ENCODE peak calls at places on chromosomes 2 and 18, in nine cellular contexts. One of them, this sample, is unnamed.

GRCh38 chr18:59865241-59865986 is 34.4 kb upstream of the PMAIP1 start:
- DNase-seq in naive thymus-derived CD4-positive, alpha-beta T cell: no peak
- DNase-seq in right lobe of liver: no peak
- DNase-seq in CD8-positive, alpha-beta T cell: no peak
- DNase-seq in right cardiac atrium: no peak
- DNase-seq in upper lobe of left lung: no peak
- DNase-seq in OCI-LY7: no peak
- DNase-seq in IMR-90: no peak
- DNase-seq in cardiac muscle cell: no peak
- DNase-seq in this sample: no peak

GRCh38 chr2:36586672-36587071 is 11.3 kb downstream of the FEZ2 start:
- DNase-seq in OCI-LY7: no peak
- DNase-seq in IMR-90: no peak
- DNase-seq in right cardiac atrium: no peak
- DNase-seq in naive thymus-derived CD4-positive, alpha-beta T cell: no peak
- DNase-seq in right lobe of liver: no peak
- DNase-seq in cardiac muscle cell: no peak
- DNase-seq in upper lobe of left lung: no peak
- DNase-seq in CD8-positive, alpha-beta T cell: no peak
- DNase-seq in this sample: no peak

GRCh38 chr2:3611611-3612010 is 16.7 kb downstream of the COLEC11 start:
- DNase-seq in naive thymus-derived CD4-positive, alpha-beta T cell: no peak
- DNase-seq in cardiac muscle cell: no peak
- DNase-seq in right cardiac atrium: no peak
- DNase-seq in IMR-90: no peak
- DNase-seq in OCI-LY7: no peak
- DNase-seq in right lobe of liver: no peak
- DNase-seq in upper lobe of left lung: no peak
- DNase-seq in CD8-positive, alpha-beta T cell: no peak
- DNase-seq in this sample: no peak

GRCh38 chr18:58180738-58181353 is 136.8 kb downstream of the NEDD4L start:
- DNase-seq in cardiac muscle cell: peak; percentile 58
- DNase-seq in naive thymus-derived CD4-positive, alpha-beta T cell: peak; percentile 37
- DNase-seq in right lobe of liver: no peak
- DNase-seq in upper lobe of left lung: peak; percentile 30
- DNase-seq in OCI-LY7: peak; percentile 35
- DNase-seq in IMR-90: peak; percentile 47
- DNase-seq in right cardiac atrium: no peak
- DNase-seq in CD8-positive, alpha-beta T cell: peak; percentile 68
- DNase-seq in this sample: peak; percentile 52

GRCh38 chr2:218744615-218745014 is 34.0 kb downstream of the TTLL4 start:
- DNase-seq in OCI-LY7: no peak
- DNase-seq in right cardiac atrium: no peak
- DNase-seq in cardiac muscle cell: no peak
- DNase-seq in CD8-positive, alpha-beta T cell: no peak
- DNase-seq in naive thymus-derived CD4-positive, alpha-beta T cell: no peak
- DNase-seq in right lobe of liver: no peak
- DNase-seq in upper lobe of left lung: no peak
- DNase-seq in IMR-90: no peak
- DNase-seq in this sample: no peak

GRCh38 chr18:79480171-79480981 is 84.6 kb downstream of the NFATC1 start:
- DNase-seq in naive thymus-derived CD4-positive, alpha-beta T cell: no peak
- DNase-seq in OCI-LY7: no peak
- DNase-seq in IMR-90: no peak
- DNase-seq in right cardiac atrium: peak; percentile 43
- DNase-seq in right lobe of liver: no peak
- DNase-seq in CD8-positive, alpha-beta T cell: no peak
- DNase-seq in upper lobe of left lung: no peak
- DNase-seq in cardiac muscle cell: no peak
- DNase-seq in this sample: no peak

GRCh38 chr2:64799592-64800252 is 146.0 kb upstream of the SERTAD2 start:
- DNase-seq in cardiac muscle cell: no peak
- DNase-seq in upper lobe of left lung: no peak
- DNase-seq in OCI-LY7: no peak
- DNase-seq in CD8-positive, alpha-beta T cell: no peak
- DNase-seq in naive thymus-derived CD4-positive, alpha-beta T cell: no peak
- DNase-seq in right cardiac atrium: no peak
- DNase-seq in IMR-90: peak; percentile 13
- DNase-seq in right lobe of liver: no peak
- DNase-seq in this sample: no peak

GRCh38 chr2:109330056-109330455 is 201.1 kb downstream of the SH3RF3 start:
- DNase-seq in IMR-90: peak; percentile 55
- DNase-seq in cardiac muscle cell: peak; percentile 83
- DNase-seq in OCI-LY7: no peak
- DNase-seq in upper lobe of left lung: no peak
- DNase-seq in CD8-positive, alpha-beta T cell: no peak
- DNase-seq in right lobe of liver: no peak
- DNase-seq in right cardiac atrium: no peak
- DNase-seq in naive thymus-derived CD4-positive, alpha-beta T cell: no peak
- DNase-seq in this sample: no peak

GRCh38 chr2:217806480-217806760 is 196.4 kb downstream of the TNS1 start:
- DNase-seq in naive thymus-derived CD4-positive, alpha-beta T cell: no peak
- DNase-seq in cardiac muscle cell: no peak
- DNase-seq in upper lobe of left lung: no peak
- DNase-seq in right cardiac atrium: peak; percentile 41
- DNase-seq in IMR-90: no peak
- DNase-seq in right lobe of liver: peak; percentile 15
- DNase-seq in OCI-LY7: no peak
- DNase-seq in CD8-positive, alpha-beta T cell: no peak
- DNase-seq in this sample: no peak

GRCh38 chr2:69989017-69989416 is 27.6 kb upstream of the ASPRV1 start:
- DNase-seq in upper lobe of left lung: no peak
- DNase-seq in right cardiac atrium: no peak
- DNase-seq in naive thymus-derived CD4-positive, alpha-beta T cell: no peak
- DNase-seq in cardiac muscle cell: no peak
- DNase-seq in right lobe of liver: no peak
- DNase-seq in IMR-90: no peak
- DNase-seq in CD8-positive, alpha-beta T cell: no peak
- DNase-seq in OCI-LY7: no peak
- DNase-seq in this sample: no peak

GRCh38 chr2:172783091-172783898 is 47.6 kb downstream of the RAPGEF4 start:
- DNase-seq in upper lobe of left lung: no peak
- DNase-seq in cardiac muscle cell: peak; percentile 91
- DNase-seq in right cardiac atrium: no peak
- DNase-seq in naive thymus-derived CD4-positive, alpha-beta T cell: no peak
- DNase-seq in right lobe of liver: no peak
- DNase-seq in OCI-LY7: no peak
- DNase-seq in IMR-90: peak; percentile 94
- DNase-seq in CD8-positive, alpha-beta T cell: no peak
- DNase-seq in this sample: no peak

GRCh38 chr2:26982102-26982742 is 11.8 kb downstream of the MAPRE3 start:
- DNase-seq in IMR-90: peak; percentile 36
- DNase-seq in CD8-positive, alpha-beta T cell: peak; percentile 19
- DNase-seq in OCI-LY7: peak; percentile 48
- DNase-seq in upper lobe of left lung: peak; percentile 87
- DNase-seq in cardiac muscle cell: peak; percentile 83
- DNase-seq in right lobe of liver: peak; percentile 78
- DNase-seq in right cardiac atrium: peak; percentile 69
- DNase-seq in naive thymus-derived CD4-positive, alpha-beta T cell: no peak
- DNase-seq in this sample: peak; percentile 5

GRCh38 chr18:32730068-32730467 is 42.8 kb downstream of the KLHL14 start:
- DNase-seq in right lobe of liver: no peak
- DNase-seq in naive thymus-derived CD4-positive, alpha-beta T cell: no peak
- DNase-seq in cardiac muscle cell: no peak
- DNase-seq in OCI-LY7: no peak
- DNase-seq in right cardiac atrium: no peak
- DNase-seq in CD8-positive, alpha-beta T cell: no peak
- DNase-seq in IMR-90: no peak
- DNase-seq in upper lobe of left lung: no peak
- DNase-seq in this sample: no peak

GRCh38 chr2:134927195-134927594 is 8.6 kb downstream of the CCNT2 start:
- DNase-seq in OCI-LY7: no peak
- DNase-seq in IMR-90: peak; percentile 69
- DNase-seq in right cardiac atrium: no peak
- DNase-seq in upper lobe of left lung: no peak
- DNase-seq in CD8-positive, alpha-beta T cell: no peak
- DNase-seq in cardiac muscle cell: peak; percentile 22
- DNase-seq in naive thymus-derived CD4-positive, alpha-beta T cell: no peak
- DNase-seq in right lobe of liver: no peak
- DNase-seq in this sample: no peak

GRCh38 chr2:2291500-2292260 is 39.4 kb downstream of the MYT1L start:
- DNase-seq in naive thymus-derived CD4-positive, alpha-beta T cell: no peak
- DNase-seq in cardiac muscle cell: no peak
- DNase-seq in OCI-LY7: no peak
- DNase-seq in IMR-90: no peak
- DNase-seq in right cardiac atrium: peak; percentile 51
- DNase-seq in upper lobe of left lung: no peak
- DNase-seq in right lobe of liver: no peak
- DNase-seq in CD8-positive, alpha-beta T cell: no peak
- DNase-seq in this sample: no peak

GRCh38 chr2:92074549-92074898 is 2796.7 kb upstream of the TEKT4 start:
- DNase-seq in right lobe of liver: no peak
- DNase-seq in CD8-positive, alpha-beta T cell: no peak
- DNase-seq in IMR-90: no peak
- DNase-seq in cardiac muscle cell: no peak
- DNase-seq in upper lobe of left lung: no peak
- DNase-seq in OCI-LY7: no peak
- DNase-seq in right cardiac atrium: peak; percentile 47
- DNase-seq in naive thymus-derived CD4-positive, alpha-beta T cell: no peak
- DNase-seq in this sample: no peak

DNA sequence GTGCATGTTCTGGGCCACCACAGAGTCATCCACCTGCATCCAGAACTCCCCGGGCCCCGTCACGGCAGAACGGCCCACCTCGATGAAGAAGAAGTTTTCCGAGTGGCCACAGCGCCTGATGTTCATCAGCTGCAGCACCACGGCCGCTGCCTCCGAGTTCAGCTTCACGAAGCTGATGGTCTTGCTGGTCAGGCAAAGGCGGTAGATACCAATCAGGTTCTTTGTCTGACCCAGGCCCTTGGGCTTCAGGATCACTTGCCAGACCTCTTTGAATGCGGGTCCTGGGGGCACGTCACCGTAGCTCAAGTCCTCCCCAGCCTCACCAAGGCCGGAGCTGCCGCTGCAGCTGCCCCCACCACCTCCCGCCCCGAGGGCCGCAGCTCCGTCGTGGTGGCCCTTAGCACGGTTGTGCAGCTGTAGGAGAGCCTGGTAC is 1.6 kb downstream of the IRS1 start:
- DNase-seq in right cardiac atrium: no peak
- DNase-seq in cardiac muscle cell: no peak
- DNase-seq in naive thymus-derived CD4-positive, alpha-beta T cell: no peak
- DNase-seq in OCI-LY7: no peak
- DNase-seq in CD8-positive, alpha-beta T cell: no peak
- DNase-seq in IMR-90: peak; percentile 56
- DNase-seq in upper lobe of left lung: no peak
- DNase-seq in right lobe of liver: peak; percentile 30
- DNase-seq in this sample: no peak
- H3K4me3 ChIP-seq in right cardiac atrium: peak overlapping the region; percentile 79
- H3K4me3 ChIP-seq in cardiac muscle cell: peak overlapping the region; percentile 92
- H3K4me3 ChIP-seq in naive thymus-derived CD4-positive, alpha-beta T cell: peak overlapping the region; percentile 77
- H3K4me3 ChIP-seq in OCI-LY7: peak overlapping the region; percentile 89
- H3K4me3 ChIP-seq in CD8-positive, alpha-beta T cell: peak overlapping the region; percentile 90
- H3K4me3 ChIP-seq in IMR-90: peak overlapping the region; percentile 78
- H3K4me3 ChIP-seq in upper lobe of left lung: peak overlapping the region; percentile 82
- H3K4me3 ChIP-seq in right lobe of liver: peak overlapping the region; percentile 74
- H3K4me3 ChIP-seq in this sample: no peak overlapping the region

DNA sequence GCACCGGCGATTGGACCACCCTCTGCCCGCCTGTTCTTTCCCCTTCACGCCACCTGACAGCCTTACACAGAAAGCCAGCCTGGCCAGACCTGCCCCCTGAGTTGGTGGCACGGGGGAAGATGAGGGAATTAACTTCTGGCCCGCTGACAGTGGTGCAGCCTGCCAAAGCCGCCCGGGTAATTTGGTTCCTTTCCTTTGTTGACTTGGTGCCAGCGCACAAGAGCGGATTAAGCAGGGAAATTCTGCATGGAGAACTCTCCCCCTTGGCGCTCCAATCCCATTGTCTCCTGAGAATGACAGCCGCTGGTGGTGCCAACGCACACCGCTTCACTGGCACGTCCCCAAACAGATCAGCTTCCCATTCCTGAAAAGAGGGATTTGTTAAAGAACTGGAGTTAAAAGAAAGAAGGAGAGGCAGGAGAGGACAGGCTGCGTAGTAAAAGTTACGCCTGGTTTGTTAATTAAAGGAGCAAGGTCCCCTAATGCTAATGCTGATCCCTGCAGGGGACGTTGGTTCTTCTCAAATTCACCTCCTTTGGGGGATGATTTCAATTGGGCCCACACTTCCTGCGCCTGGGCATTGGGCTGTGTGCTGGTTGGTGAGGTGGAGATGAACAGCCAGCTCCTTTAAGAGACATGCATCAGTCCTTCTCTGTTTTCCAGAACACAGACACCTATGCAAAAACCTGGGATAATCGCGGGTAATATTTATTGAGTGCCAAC is 286.8 kb downstream of the MYCN start:
- DNase-seq in OCI-LY7: no peak
- DNase-seq in right lobe of liver: no peak
- DNase-seq in CD8-positive, alpha-beta T cell: no peak
- DNase-seq in IMR-90: no peak
- DNase-seq in naive thymus-derived CD4-positive, alpha-beta T cell: no peak
- DNase-seq in right cardiac atrium: no peak
- DNase-seq in upper lobe of left lung: no peak
- DNase-seq in cardiac muscle cell: no peak
- DNase-seq in this sample: no peak
- H3K9me3 ChIP-seq in OCI-LY7: no peaks in the 10 kb centered on the region
- H3K9me3 ChIP-seq in right lobe of liver: no peaks in the 10 kb centered on the region
- H3K9me3 ChIP-seq in CD8-positive, alpha-beta T cell: no peaks in the 10 kb centered on the region
- H3K9me3 ChIP-seq in IMR-90: peaks cover 34% of the 10 kb centered on the region
- H3K9me3 ChIP-seq in naive thymus-derived CD4-positive, alpha-beta T cell: no peaks in the 10 kb centered on the region
- H3K9me3 ChIP-seq in right cardiac atrium: no peaks in the 10 kb centered on the region
- H3K9me3 ChIP-seq in upper lobe of left lung: no peaks in the 10 kb centered on the region
- H3K9me3 ChIP-seq in cardiac muscle cell: no peaks in the 10 kb centered on the region
- H3K9me3 ChIP-seq in this sample: no peaks in the 10 kb centered on the region

GRCh38 chr2:85276571-85277121 is 51.1 kb downstream of the TGOLN2 start:
- DNase-seq in cardiac muscle cell: no peak
- DNase-seq in right cardiac atrium: no peak
- DNase-seq in OCI-LY7: no peak
- DNase-seq in right lobe of liver: no peak
- DNase-seq in IMR-90: no peak
- DNase-seq in CD8-positive, alpha-beta T cell: no peak
- DNase-seq in naive thymus-derived CD4-positive, alpha-beta T cell: no peak
- DNase-seq in upper lobe of left lung: no peak
- DNase-seq in this sample: no peak
- H3K4me3 ChIP-seq in cardiac muscle cell: no peak overlapping the region
- H3K4me3 ChIP-seq in right cardiac atrium: no peak overlapping the region
- H3K4me3 ChIP-seq in OCI-LY7: no peak overlapping the region
- H3K4me3 ChIP-seq in right lobe of liver: no peak overlapping the region
- H3K4me3 ChIP-seq in IMR-90: no peak overlapping the region
- H3K4me3 ChIP-seq in CD8-positive, alpha-beta T cell: no peak overlapping the region
- H3K4me3 ChIP-seq in naive thymus-derived CD4-positive, alpha-beta T cell: no peak overlapping the region
- H3K4me3 ChIP-seq in upper lobe of left lung: no peak overlapping the region
- H3K4me3 ChIP-seq in this sample: no peak overlapping the region

DNA sequence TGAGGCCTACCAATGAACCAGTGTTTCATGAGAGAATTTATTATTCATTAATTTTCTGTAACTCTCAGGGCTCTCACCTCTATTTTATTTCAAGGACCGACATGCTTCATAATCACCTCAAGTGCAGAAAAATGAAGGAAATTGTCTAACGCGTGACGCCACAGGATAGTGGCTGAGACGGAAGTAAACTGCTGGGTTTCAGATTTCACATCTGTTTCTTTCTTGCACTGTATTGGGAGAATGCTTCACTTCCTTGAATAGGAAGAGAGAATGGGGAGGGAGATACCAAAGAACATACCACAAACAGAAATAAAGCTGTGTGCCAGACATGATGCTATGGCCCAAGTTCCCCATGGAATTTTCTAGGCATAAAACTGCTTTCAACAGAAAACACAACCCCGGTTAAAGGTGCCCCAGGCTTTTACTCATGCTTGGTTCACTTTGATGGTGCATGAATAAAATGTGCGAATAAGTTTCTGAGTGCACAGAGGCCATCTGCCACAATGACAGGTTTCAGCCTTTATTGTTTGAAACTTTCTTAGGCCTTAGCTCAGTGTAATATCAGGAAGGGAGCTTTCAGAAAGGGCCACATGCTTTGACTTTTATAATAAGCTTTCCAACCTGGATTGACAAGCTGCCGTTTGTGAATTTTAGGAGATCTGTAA is 1116.4 kb downstream of the SOCS6 start:
- DNase-seq in CD8-positive, alpha-beta T cell: no peak
- DNase-seq in right lobe of liver: no peak
- DNase-seq in naive thymus-derived CD4-positive, alpha-beta T cell: no peak
- DNase-seq in OCI-LY7: no peak
- DNase-seq in cardiac muscle cell: no peak
- DNase-seq in right cardiac atrium: no peak
- DNase-seq in upper lobe of left lung: no peak
- DNase-seq in IMR-90: no peak
- DNase-seq in this sample: no peak
- H3K9me3 ChIP-seq in CD8-positive, alpha-beta T cell: no peaks in the 10 kb centered on the region
- H3K9me3 ChIP-seq in right lobe of liver: no peaks in the 10 kb centered on the region
- H3K9me3 ChIP-seq in naive thymus-derived CD4-positive, alpha-beta T cell: no peaks in the 10 kb centered on the region
- H3K9me3 ChIP-seq in OCI-LY7: no peaks in the 10 kb centered on the region
- H3K9me3 ChIP-seq in cardiac muscle cell: no peaks in the 10 kb centered on the region
- H3K9me3 ChIP-seq in right cardiac atrium: no peaks in the 10 kb centered on the region
- H3K9me3 ChIP-seq in upper lobe of left lung: no peaks in the 10 kb centered on the region
- H3K9me3 ChIP-seq in IMR-90: peaks cover 8% of the 10 kb centered on the region
- H3K9me3 ChIP-seq in this sample: no peaks in the 10 kb centered on the region

This sample was measured in CD4-positive, alpha-beta memory T cell.